ENCODE peak calls at places on chromosomes 16 and 17, in eight cellular contexts. One of them, this sample, is unnamed.

GRCh38 chr17:699350-699749 is 15.3 kb downstream of the VPS53 start:
- DNase-seq in transverse colon: no peak
- DNase-seq in gastrocnemius medialis: no peak
- DNase-seq in GM20000: no peak
- DNase-seq in GM23338: no peak
- DNase-seq in tibial artery: no peak
- DNase-seq in cardiac muscle cell: peak
- DNase-seq in sigmoid colon: no peak
- DNase-seq in this sample: no peak

GRCh38 chr17:48296453-48296852 is 133.6 kb downstream of the SKAP1 start:
- DNase-seq in transverse colon: no peak
- DNase-seq in gastrocnemius medialis: no peak
- DNase-seq in GM20000: no peak
- DNase-seq in GM23338: no peak
- DNase-seq in tibial artery: no peak
- DNase-seq in cardiac muscle cell: no peak
- DNase-seq in sigmoid colon: no peak
- DNase-seq in this sample: no peak

GRCh38 chr16:14105976-14106375 is 34.9 kb downstream of the MRTFB start:
- DNase-seq in transverse colon: no peak
- DNase-seq in gastrocnemius medialis: no peak
- DNase-seq in GM20000: no peak
- DNase-seq in GM23338: no peak
- DNase-seq in tibial artery: no peak
- DNase-seq in cardiac muscle cell: no peak
- DNase-seq in sigmoid colon: no peak
- DNase-seq in this sample: no peak

GRCh38 chr16:85444879-85445778 is 168.0 kb upstream of the GSE1 start:
- DNase-seq in transverse colon: peak
- DNase-seq in gastrocnemius medialis: no peak
- DNase-seq in GM20000: no peak
- DNase-seq in GM23338: peak
- DNase-seq in tibial artery: no peak
- DNase-seq in cardiac muscle cell: no peak
- DNase-seq in sigmoid colon: no peak
- DNase-seq in this sample: no peak

GRCh38 chr16:67259705-67260104 is 10.9 kb downstream of the SLC9A5 start:
- DNase-seq in transverse colon: no peak
- DNase-seq in gastrocnemius medialis: no peak
- DNase-seq in GM20000: no peak
- DNase-seq in GM23338: no peak
- DNase-seq in tibial artery: no peak
- DNase-seq in cardiac muscle cell: no peak
- DNase-seq in sigmoid colon: peak
- DNase-seq in this sample: no peak

GRCh38 chr16:84332975-84333684 is 35.2 kb upstream of the ATP2C2 start:
- DNase-seq in transverse colon: peak
- DNase-seq in gastrocnemius medialis: no peak
- DNase-seq in GM20000: no peak
- DNase-seq in GM23338: peak
- DNase-seq in tibial artery: no peak
- DNase-seq in cardiac muscle cell: no peak
- DNase-seq in sigmoid colon: peak
- DNase-seq in this sample: no peak

GRCh38 chr16:49775581-49775980 is 80.3 kb downstream of the ZNF423 start:
- DNase-seq in transverse colon: no peak
- DNase-seq in gastrocnemius medialis: no peak
- DNase-seq in GM20000: no peak
- DNase-seq in GM23338: no peak
- DNase-seq in tibial artery: no peak
- DNase-seq in cardiac muscle cell: no peak
- DNase-seq in sigmoid colon: no peak
- DNase-seq in this sample: no peak

GRCh38 chr16:57388359-57389086 is 16.0 kb upstream of the CCL17 start:
- DNase-seq in transverse colon: no peak
- DNase-seq in gastrocnemius medialis: no peak
- DNase-seq in GM20000: peak
- DNase-seq in GM23338: no peak
- DNase-seq in tibial artery: no peak
- DNase-seq in cardiac muscle cell: no peak
- DNase-seq in sigmoid colon: no peak
- DNase-seq in this sample: no peak

GRCh38 chr17:40448639-40449261 is 5.5 kb downstream of the IGFBP4 start:
- DNase-seq in transverse colon: peak
- DNase-seq in gastrocnemius medialis: no peak
- DNase-seq in GM20000: no peak
- DNase-seq in GM23338: no peak
- DNase-seq in tibial artery: peak
- DNase-seq in cardiac muscle cell: no peak
- DNase-seq in sigmoid colon: no peak
- DNase-seq in this sample: no peak
- TF ChIP-seq CTCF in transverse colon: no peak
- TF ChIP-seq CTCF in gastrocnemius medialis: no peak
- TF ChIP-seq CTCF in GM20000: no peak
- TF ChIP-seq CTCF in GM23338: no peak
- TF ChIP-seq CTCF in tibial artery: no peak
- TF ChIP-seq CTCF in cardiac muscle cell: no peak
- TF ChIP-seq CTCF in sigmoid colon: no peak
- TF ChIP-seq CTCF in this sample: no peak

GRCh38 chr17:37735165-37735564 is 9.7 kb downstream of the HNF1B start:
- DNase-seq in transverse colon: no peak
- DNase-seq in gastrocnemius medialis: no peak
- DNase-seq in GM20000: no peak
- DNase-seq in GM23338: peak
- DNase-seq in tibial artery: no peak
- DNase-seq in cardiac muscle cell: no peak
- DNase-seq in sigmoid colon: no peak
- DNase-seq in this sample: no peak

GRCh38 chr17:37736428-37736827 is 8.4 kb downstream of the HNF1B start:
- DNase-seq in transverse colon: no peak
- DNase-seq in gastrocnemius medialis: no peak
- DNase-seq in GM20000: no peak
- DNase-seq in GM23338: no peak
- DNase-seq in tibial artery: no peak
- DNase-seq in cardiac muscle cell: no peak
- DNase-seq in sigmoid colon: no peak
- DNase-seq in this sample: no peak

GRCh38 chr17:37737971-37738370 is 6.9 kb downstream of the HNF1B start:
- DNase-seq in transverse colon: no peak
- DNase-seq in gastrocnemius medialis: no peak
- DNase-seq in GM20000: no peak
- DNase-seq in GM23338: no peak
- DNase-seq in tibial artery: no peak
- DNase-seq in cardiac muscle cell: no peak
- DNase-seq in sigmoid colon: no peak
- DNase-seq in this sample: no peak

GRCh38 chr17:37740861-37741260 is 4.0 kb downstream of the HNF1B start:
- DNase-seq in transverse colon: no peak
- DNase-seq in gastrocnemius medialis: no peak
- DNase-seq in GM20000: no peak
- DNase-seq in GM23338: no peak
- DNase-seq in tibial artery: no peak
- DNase-seq in cardiac muscle cell: no peak
- DNase-seq in sigmoid colon: no peak
- DNase-seq in this sample: no peak

GRCh38 chr17:37737081-37737480 is 7.8 kb downstream of the HNF1B start:
- DNase-seq in transverse colon: no peak
- DNase-seq in gastrocnemius medialis: no peak
- DNase-seq in GM20000: no peak
- DNase-seq in GM23338: no peak
- DNase-seq in tibial artery: no peak
- DNase-seq in cardiac muscle cell: no peak
- DNase-seq in sigmoid colon: no peak
- DNase-seq in this sample: no peak
- TF ChIP-seq CTCF in transverse colon: no peak
- TF ChIP-seq CTCF in gastrocnemius medialis: no peak
- TF ChIP-seq CTCF in GM20000: no peak
- TF ChIP-seq CTCF in GM23338: no peak
- TF ChIP-seq CTCF in tibial artery: no peak
- TF ChIP-seq CTCF in cardiac muscle cell: no peak
- TF ChIP-seq CTCF in sigmoid colon: no peak
- TF ChIP-seq CTCF in this sample: no peak

DNA sequence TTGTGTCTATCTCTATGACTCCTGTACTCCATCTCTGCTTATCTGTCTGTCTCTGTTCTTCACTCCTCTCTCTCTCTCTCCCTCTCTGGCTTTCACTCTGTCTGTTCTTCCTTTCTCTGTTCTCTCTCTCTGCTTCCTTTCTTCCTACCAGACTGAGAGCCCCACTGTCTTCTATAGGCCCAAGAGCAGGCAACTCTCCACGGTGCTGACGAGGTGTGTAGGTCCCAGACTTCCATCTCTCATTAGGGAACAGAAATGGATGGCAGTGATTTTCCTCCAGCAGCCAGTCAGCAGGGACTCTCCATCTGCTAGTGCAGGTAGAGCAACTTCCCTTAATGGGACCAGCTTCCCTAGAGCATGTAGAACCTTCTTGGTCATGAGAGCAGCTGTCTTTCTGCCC is 47.6 kb upstream of the NLRP1 start:
- DNase-seq in transverse colon: no peak
- DNase-seq in gastrocnemius medialis: no peak
- DNase-seq in GM20000: no peak
- DNase-seq in GM23338: peak
- DNase-seq in tibial artery: no peak
- DNase-seq in cardiac muscle cell: peak
- DNase-seq in sigmoid colon: no peak
- DNase-seq in this sample: no peak
- TF ChIP-seq CTCF in transverse colon: no peak
- TF ChIP-seq CTCF in gastrocnemius medialis: no peak
- TF ChIP-seq CTCF in GM20000: no peak
- TF ChIP-seq CTCF in GM23338: no peak
- TF ChIP-seq CTCF in tibial artery: no peak
- TF ChIP-seq CTCF in cardiac muscle cell: no peak
- TF ChIP-seq CTCF in sigmoid colon: no peak
- TF ChIP-seq CTCF in this sample: no peak

GRCh38 chr17:82709024-82709675 is 7.4 kb upstream of the FN3KRP start:
- DNase-seq in transverse colon: no peak
- DNase-seq in gastrocnemius medialis: no peak
- DNase-seq in GM20000: no peak
- DNase-seq in GM23338: no peak
- DNase-seq in tibial artery: no peak
- DNase-seq in cardiac muscle cell: no peak
- DNase-seq in sigmoid colon: no peak
- DNase-seq in this sample: no peak

GRCh38 chr17:82713015-82713723 is 3.3 kb upstream of the FN3KRP start:
- DNase-seq in transverse colon: no peak
- DNase-seq in gastrocnemius medialis: no peak
- DNase-seq in GM20000: no peak
- DNase-seq in GM23338: no peak
- DNase-seq in tibial artery: no peak
- DNase-seq in cardiac muscle cell: no peak
- DNase-seq in sigmoid colon: no peak
- DNase-seq in this sample: no peak

GRCh38 chr17:82705756-82706155 is 7.3 kb upstream of the RAB40B start:
- DNase-seq in transverse colon: no peak
- DNase-seq in gastrocnemius medialis: no peak
- DNase-seq in GM20000: no peak
- DNase-seq in GM23338: no peak
- DNase-seq in tibial artery: no peak
- DNase-seq in cardiac muscle cell: no peak
- DNase-seq in sigmoid colon: no peak
- DNase-seq in this sample: no peak

GRCh38 chr17:82709676-82710498 is 6.6 kb upstream of the FN3KRP start:
- DNase-seq in transverse colon: no peak
- DNase-seq in gastrocnemius medialis: no peak
- DNase-seq in GM20000: no peak
- DNase-seq in GM23338: no peak
- DNase-seq in tibial artery: no peak
- DNase-seq in cardiac muscle cell: no peak
- DNase-seq in sigmoid colon: no peak
- DNase-seq in this sample: no peak

DNA sequence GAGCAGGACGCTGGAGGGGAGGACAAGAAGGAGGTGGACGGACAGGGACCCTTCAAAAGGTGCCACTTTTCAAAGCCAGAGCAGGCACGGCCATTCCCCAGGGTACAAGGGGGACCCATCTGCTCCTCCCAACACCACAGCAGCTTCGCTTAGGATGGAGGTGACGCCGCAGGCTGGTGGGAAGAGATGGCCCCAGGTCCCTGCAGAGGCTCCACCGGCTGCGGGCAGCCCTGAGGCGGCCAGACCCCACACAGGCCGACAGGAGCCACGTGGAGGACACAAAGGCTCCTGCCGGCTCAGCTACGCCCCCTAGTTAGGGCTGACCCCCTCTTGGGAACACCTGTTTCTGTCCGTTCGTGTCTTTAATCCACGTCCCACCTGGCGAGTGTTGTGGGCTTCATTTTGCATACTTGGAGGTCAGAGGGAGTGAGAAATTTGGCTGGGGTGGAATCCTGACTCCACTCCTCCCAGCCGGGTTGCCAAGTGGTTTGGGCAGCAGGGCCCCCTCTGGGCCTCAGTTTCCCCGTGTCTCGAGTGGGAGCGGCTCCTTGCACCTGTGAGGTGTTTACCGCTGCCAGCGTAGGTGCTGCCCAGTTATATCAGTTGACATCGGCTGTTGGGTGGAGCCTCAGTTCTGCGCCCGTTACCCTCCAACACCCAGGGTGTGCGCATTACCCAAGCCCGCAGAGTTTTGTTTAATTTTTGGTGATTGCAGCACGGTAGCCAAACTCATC is 5.8 kb upstream of the FN3KRP start:
- DNase-seq in transverse colon: no peak
- DNase-seq in gastrocnemius medialis: no peak
- DNase-seq in GM20000: no peak
- DNase-seq in GM23338: peak
- DNase-seq in tibial artery: no peak
- DNase-seq in cardiac muscle cell: no peak
- DNase-seq in sigmoid colon: no peak
- DNase-seq in this sample: no peak
- TF ChIP-seq CTCF in transverse colon: no peak
- TF ChIP-seq CTCF in gastrocnemius medialis: no peak
- TF ChIP-seq CTCF in GM20000: no peak
- TF ChIP-seq CTCF in GM23338: no peak
- TF ChIP-seq CTCF in tibial artery: no peak
- TF ChIP-seq CTCF in cardiac muscle cell: no peak
- TF ChIP-seq CTCF in sigmoid colon: no peak
- TF ChIP-seq CTCF in this sample: peak

DNA sequence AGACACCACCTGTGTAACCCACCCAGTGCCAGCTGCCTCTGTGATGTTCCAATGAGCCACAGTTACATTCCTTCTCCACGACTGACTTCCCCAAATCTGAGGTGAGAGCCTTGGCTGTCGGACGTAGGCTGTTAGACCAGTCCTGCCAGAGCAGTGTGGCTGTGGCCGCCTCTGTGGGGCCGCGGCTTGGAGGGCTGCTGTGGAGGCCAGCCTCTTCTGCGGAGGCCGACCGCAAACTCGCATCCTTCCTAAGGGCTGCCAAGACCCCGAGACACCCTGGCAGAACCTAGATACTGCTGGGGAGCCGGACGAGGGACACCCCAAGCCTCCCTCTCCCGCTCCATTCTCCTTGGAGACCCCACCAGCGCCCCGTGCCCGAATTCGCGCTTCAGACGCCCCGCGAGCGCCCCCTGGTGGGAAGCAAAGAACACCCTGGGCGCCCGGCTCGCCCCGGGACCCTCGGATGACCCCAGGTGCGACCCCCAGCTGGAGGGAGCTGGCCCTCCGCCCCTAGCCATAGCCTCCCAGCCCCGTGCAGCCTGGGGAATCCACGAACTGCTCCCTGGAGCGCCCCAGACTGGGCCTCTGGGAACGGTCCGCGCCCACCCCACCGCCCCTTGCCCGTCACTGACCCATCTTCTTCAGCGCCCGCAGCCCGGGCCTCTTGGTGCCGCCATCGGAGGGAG is 556 bp downstream of the PLCD3 start:
- DNase-seq in transverse colon: peak
- DNase-seq in gastrocnemius medialis: no peak
- DNase-seq in GM20000: peak
- DNase-seq in GM23338: peak
- DNase-seq in tibial artery: peak
- DNase-seq in cardiac muscle cell: peak
- DNase-seq in sigmoid colon: peak
- DNase-seq in this sample: peak
- TF ChIP-seq CTCF in transverse colon: peak
- TF ChIP-seq CTCF in gastrocnemius medialis: peak
- TF ChIP-seq CTCF in GM20000: peak
- TF ChIP-seq CTCF in GM23338: peak
- TF ChIP-seq CTCF in tibial artery: peak
- TF ChIP-seq CTCF in cardiac muscle cell: peak
- TF ChIP-seq CTCF in sigmoid colon: peak
- TF ChIP-seq CTCF in this sample: peak

This sample was measured in GM13977.